ENCODE peak calls at places on chromosomes 12 and 14, in six cellular contexts. J is AG09309, K is Panc1, U is T-helper 1 cell, V is activated gamma-delta T cell treated with Interleukin-2 at 50 U/mL for 16 hours, O is pancreas. S is an unnamed sample.

GRCh38 chr12:102539651-102540553 is 59.5 kb upstream of the IGF1 start:
- DNase-seq in J (peak; percentile 69), K (no peak), U (no peak), V (no peak), O (no peak), S (peak; percentile 91)

GRCh38 chr12:125183187-125184067 is 118.2 kb downstream of the AACS start:
- DNase-seq in J (peak; percentile 47), K (peak; percentile 41), U (peak; percentile 64), V (peak; percentile 77), O (peak; percentile 96), S (peak; percentile 76)

GRCh38 chr12:18825138-18825537 is 87.2 kb downstream of the CAPZA3 start:
- DNase-seq in J (no peak), K (no peak), U (no peak), V (no peak), O (no peak), S (no peak)

GRCh38 chr12:98402081-98402480 is 113.3 kb upstream of the TMPO start:
- DNase-seq in J (no peak), K (no peak), U (no peak), V (no peak), O (no peak), S (peak; percentile 64)

GRCh38 chr12:946212-946611 is 3.3 kb downstream of the RAD52 start:
- DNase-seq in J (no peak), K (no peak), U (no peak), V (no peak), O (no peak), S (no peak)

GRCh38 chr14:51283402-51283825 is 43.4 kb downstream of the TMX1 start:
- DNase-seq in J (peak; percentile 84), K (peak; percentile 74), U (no peak), V (no peak), O (no peak), S (peak; percentile 89)

GRCh38 chr14:90641111-90642010 is 174.9 kb downstream of the TTC7B start:
- DNase-seq in J (no peak), K (no peak), U (no peak), V (no peak), O (no peak), S (peak; percentile 35)

GRCh38 chr14:98290596-98290995 is 981.4 kb downstream of the BCL11B start:
- DNase-seq in J (no peak), K (no peak), U (no peak), V (no peak), O (no peak), S (no peak)

GRCh38 chr14:69610020-69610858 is 1.2 kb upstream of the SUSD6 start:
- DNase-seq in J (no peak), K (no peak), U (no peak), V (no peak), O (no peak), S (no peak)

GRCh38 chr12:123916729-123917128 is 55.9 kb downstream of the CCDC92 start:
- DNase-seq in J (no peak), K (no peak), U (no peak), V (peak; percentile 66), O (no peak), S (peak; percentile 34)

GRCh38 chr12:105018761-105019160 is 32.6 kb downstream of the NOPCHAP1 start:
- DNase-seq in J (no peak), K (no peak), U (no peak), V (no peak), O (no peak), S (no peak)

GRCh38 chr14:38808734-38809455 is 294.1 kb downstream of the SEC23A start:
- DNase-seq in J (no peak), K (no peak), U (no peak), V (no peak), O (no peak), S (peak; percentile 53)

GRCh38 chr14:58747181-58747580 is 109.4 kb downstream of the DACT1 start:
- DNase-seq in J (peak; percentile 98), K (no peak), U (no peak), V (no peak), O (no peak), S (no peak)

GRCh38 chr12:90275088-90275487 is 566.5 kb upstream of the ATP2B1 start:
- DNase-seq in J (no peak), K (no peak), U (no peak), V (no peak), O (no peak), S (no peak)

GRCh38 chr14:21940887-21941855 is 267.6 kb upstream of the OR4E1 start:
- DNase-seq in J (no peak), K (peak; percentile 30), U (peak; percentile 18), V (peak; percentile 10), O (no peak), S (peak; percentile 66)

GRCh38 chr12:115430636-115431035 is 746.7 kb upstream of the TBX3 start:
- DNase-seq in J (no peak), K (no peak), U (no peak), V (no peak), O (no peak), S (no peak)

GRCh38 chr14:66572836-66573235 is 64.9 kb downstream of the GPHN start:
- DNase-seq in J (no peak), K (no peak), U (no peak), V (no peak), O (no peak), S (no peak)

GRCh38 chr12:43931187-43931586 is 95.3 kb downstream of the TMEM117 start:
- DNase-seq in J (no peak), K (no peak), U (no peak), V (no peak), O (no peak), S (no peak)

GRCh38 chr12:52141306-52141705 is 50.5 kb downstream of the KRT80 start:
- DNase-seq in J (no peak), K (no peak), U (no peak), V (no peak), O (no peak), S (peak; percentile 79)

GRCh38 chr12:63387736-63388135 is 236.7 kb upstream of the AVPR1A start:
- DNase-seq in J (no peak), K (no peak), U (no peak), V (no peak), O (no peak), S (no peak)

GRCh38 chr14:100469632-100470522 is 117.3 kb downstream of the BEGAIN start:
- DNase-seq in J (no peak), K (no peak), U (no peak), V (no peak), O (no peak), S (no peak)

GRCh38 chr14:37131205-37131604 is 41.2 kb downstream of the SLC25A21 start:
- DNase-seq in J (no peak), K (no peak), U (no peak), V (no peak), O (no peak), S (no peak)

GRCh38 chr14:104559043-104559768 is 20.4 kb upstream of the C14orf180 start:
- DNase-seq in J (no peak), K (no peak), U (no peak), V (no peak), O (peak; percentile 47), S (no peak)

GRCh38 chr12:112711507-112711906 is 80.0 kb upstream of the RPH3A start:
- DNase-seq in J (no peak), K (no peak), U (no peak), V (no peak), O (no peak), S (no peak)

GRCh38 chr14:101018561-101019290 is 115.2 kb upstream of the RTL1 start:
- DNase-seq in J (no peak), K (no peak), U (no peak), V (no peak), O (peak; percentile 43), S (no peak)

GRCh38 chr12:132029503-132030300 is 80.0 kb downstream of the EP400 start:
- DNase-seq in J (no peak), K (no peak), U (no peak), V (no peak), O (no peak), S (peak; percentile 46)

GRCh38 chr14:103353391-103353790 is 19.4 kb downstream of the EIF5 start:
- DNase-seq in J (no peak), K (no peak), U (no peak), V (no peak), O (no peak), S (no peak)

GRCh38 chr14:91374287-91374880 is 43.2 kb downstream of the CCDC88C start:
- DNase-seq in J (no peak), K (no peak), U (no peak), V (no peak), O (no peak), S (no peak)

GRCh38 chr14:105532735-105533141 is 6.4 kb downstream of the TMEM121 start:
- DNase-seq in J (no peak), K (no peak), U (no peak), V (no peak), O (no peak), S (no peak)

GRCh38 chr12:4052691-4053090 is 179.5 kb upstream of the PARP11 start:
- DNase-seq in J (no peak), K (no peak), U (no peak), V (no peak), O (no peak), S (no peak)

GRCh38 chr12:61490732-61491498 is 769.3 kb upstream of the USP15 start:
- DNase-seq in J (no peak), K (no peak), U (no peak), V (no peak), O (no peak), S (no peak)

GRCh38 chr14:52350445-52350844 is 36.3 kb downstream of the PTGER2 start:
- DNase-seq in J (no peak), K (no peak), U (no peak), V (no peak), O (no peak), S (no peak)

S was measured in mesendoderm.